ENCODE peak calls at places on chromosome 15, in six cellular contexts. E is upper lobe of left lung, W is T-helper 17 cell, J is GM23248, Z is H9, K is kidney. Q is an unnamed sample. For H3K9me3, the result is how much of the 10 kb centered on the place peaks cover.

GRCh38 chr15:40454904-40455391 is 14.2 kb downstream of the BAHD1 start:
- DNase-seq in K (no peak), J (peak), E (no peak), W (no peak), Z (no peak), Q (peak)

GRCh38 chr15:87033056-87033455 is 953.4 kb downstream of the AGBL1 start:
- DNase-seq in Z (no peak), W (no peak), J (peak), K (no peak), E (no peak), Q (no peak)

GRCh38 chr15:60853077-60853476 is 374.1 kb upstream of the ICE2 start:
- DNase-seq in W (no peak), E (no peak), Z (no peak), K (no peak), J (no peak), Q (no peak)

GRCh38 chr15:76327191-76328105 is 9.1 kb upstream of the ISL2 start:
- DNase-seq in E (no peak), K (no peak), J (no peak), W (no peak), Z (no peak), Q (peak)

GRCh38 chr15:52808441-52808840 is 18.3 kb upstream of the ONECUT1 start:
- DNase-seq in E (no peak), K (no peak), J (no peak), W (no peak), Z (no peak), Q (no peak)

GRCh38 chr15:58472821-58473581 is 41.2 kb downstream of the LIPC start:
- DNase-seq in J (no peak), K (no peak), Z (no peak), E (no peak), W (no peak), Q (peak)

GRCh38 chr15:87874896-87875661 is 381.5 kb downstream of the NTRK3 start:
- DNase-seq in K (peak), E (peak), Z (peak), J (peak), W (no peak), Q (no peak)

GRCh38 chr15:101251830-101252820 is at the start of gene CHSY1:
- DNase-seq in Z (peak), E (peak), J (peak), W (peak), K (peak), Q (peak)

GRCh38 chr15:33671456-33671855 is 296.8 kb upstream of the CHRM5 start:
- DNase-seq in J (no peak), W (no peak), K (no peak), Z (no peak), E (no peak), Q (no peak)

GRCh38 chr15:75452968-75453702 is 1.6 kb upstream of the SIN3A start:
- DNase-seq in K (peak), W (peak), J (peak), Z (peak), E (peak), Q (peak)

GRCh38 chr15:68487087-68487843 is 55.3 kb upstream of the ITGA11 start:
- DNase-seq in Z (no peak), E (no peak), K (no peak), J (peak), W (no peak), Q (peak)

GRCh38 chr15:41780266-41780665 is 6.0 kb downstream of the MAPKBP1 start:
- DNase-seq in W (no peak), Z (no peak), E (no peak), K (no peak), J (no peak), Q (no peak)

GRCh38 chr15:76239786-76240185 is 71.5 kb downstream of the ETFA start:
- DNase-seq in Z (no peak), W (no peak), J (peak), K (no peak), E (no peak), Q (no peak)

GRCh38 chr15:82851331-82851850 is 42.0 kb downstream of the WHAMM start:
- DNase-seq in K (no peak), J (no peak), Z (no peak), W (no peak), E (no peak), Q (no peak)

GRCh38 chr15:98266295-98266694 is 305.8 kb downstream of the ARRDC4 start:
- DNase-seq in E (no peak), J (no peak), W (no peak), Z (no peak), K (no peak), Q (no peak)

GRCh38 chr15:38782156-38782555 is 217.5 kb upstream of the RASGRP1 start:
- DNase-seq in K (no peak), J (no peak), Z (no peak), E (no peak), W (no peak), Q (no peak)

GRCh38 chr15:99996667-99997066 is 263.4 kb upstream of the LYSMD4 start:
- DNase-seq in Z (no peak), J (no peak), K (no peak), E (no peak), W (no peak), Q (no peak)

GRCh38 chr15:64017082-64017588 is 29.1 kb downstream of the DAPK2 start:
- DNase-seq in E (no peak), Z (no peak), J (peak), W (no peak), K (no peak), Q (peak)

GRCh38 chr15:38251726-38252480 is 733 bp upstream of the SPRED1 start:
- DNase-seq in K (peak), W (peak), Z (peak), J (peak), E (peak), Q (peak)

GRCh38 chr15:68106656-68107055 is 52.5 kb downstream of the PIAS1 start:
- DNase-seq in E (no peak), J (peak), Z (no peak), K (no peak), W (no peak), Q (no peak)

GRCh38 chr15:83064859-83065258 is 2.2 kb downstream of the BTBD1 start:
- DNase-seq in J (peak), K (no peak), Z (no peak), E (no peak), W (no peak), Q (no peak)

GRCh38 chr15:69340243-69340991 is 41.7 kb downstream of the PAQR5 start:
- DNase-seq in J (no peak), W (no peak), E (no peak), Z (no peak), K (no peak), Q (no peak)

GRCh38 chr15:68994149-68994548 is 20.3 kb upstream of the NOX5 start:
- DNase-seq in E (no peak), Z (no peak), J (peak), K (no peak), W (no peak), Q (peak)

GRCh38 chr15:53522878-53523455 is 236.5 kb downstream of the WDR72 start:
- DNase-seq in Z (no peak), J (no peak), K (no peak), W (no peak), E (no peak), Q (no peak)

GRCh38 chr15:33908396-33908795 is 59.9 kb upstream of the CHRM5 start:
- DNase-seq in J (peak), Z (no peak), W (no peak), E (no peak), K (no peak), Q (no peak)

GRCh38 chr15:50506121-50506520 is 40.3 kb downstream of the USP50 start:
- DNase-seq in E (no peak), W (no peak), Z (peak), J (no peak), K (no peak), Q (no peak)

GRCh38 chr15:75228787-75229186 is 27.1 kb downstream of the C15orf39 start:
- DNase-seq in W (no peak), Z (no peak), J (no peak), E (no peak), K (peak), Q (no peak)

GRCh38 chr15:47949815-47950214 is 171.0 kb upstream of the SLC24A5 start:
- DNase-seq in Z (no peak), W (no peak), J (no peak), K (no peak), E (no peak), Q (no peak)
- H3K9me3 ChIP-seq in Z (under half), W (under half), J (under half), K (under half), E (under half), Q (under half)

DNA sequence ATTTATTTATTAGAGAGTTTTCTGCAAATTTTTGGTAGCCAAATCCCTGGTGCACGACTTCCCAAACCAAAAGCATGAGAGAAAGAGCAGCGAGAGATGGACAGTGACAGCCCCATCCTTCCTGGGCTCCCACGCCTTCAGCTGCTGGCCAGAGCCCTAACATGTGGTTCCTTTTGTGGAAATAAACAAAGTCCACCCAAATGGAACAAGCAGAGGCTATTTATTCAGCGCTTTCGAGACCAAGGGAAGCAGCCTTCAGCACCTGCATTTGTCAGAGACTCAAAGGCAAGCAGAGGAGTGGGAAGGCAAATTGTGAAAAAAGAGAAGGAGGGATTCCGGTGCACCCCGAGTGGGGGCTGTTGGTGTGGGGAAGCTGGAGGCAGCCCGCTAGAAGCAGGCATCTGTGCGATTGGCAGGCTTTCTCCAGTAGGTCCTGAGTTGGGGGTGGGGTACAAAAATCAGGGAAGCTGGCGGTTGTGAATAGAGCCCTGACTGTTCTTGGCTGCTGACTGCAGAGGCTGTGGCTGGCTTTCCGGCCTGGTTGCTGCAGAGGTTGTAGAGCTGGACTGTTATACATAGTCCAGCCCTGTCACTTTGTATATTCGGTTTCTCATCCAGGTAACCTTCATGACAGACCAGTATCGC is 427.2 kb downstream of the OCA2 start:
- DNase-seq in K (no peak), W (no peak), E (no peak), J (no peak), Z (no peak), Q (no peak)
- H3K9me3 ChIP-seq in K (under half), W (under half), E (under half), J (under half), Z (under half), Q (under half)

DNA sequence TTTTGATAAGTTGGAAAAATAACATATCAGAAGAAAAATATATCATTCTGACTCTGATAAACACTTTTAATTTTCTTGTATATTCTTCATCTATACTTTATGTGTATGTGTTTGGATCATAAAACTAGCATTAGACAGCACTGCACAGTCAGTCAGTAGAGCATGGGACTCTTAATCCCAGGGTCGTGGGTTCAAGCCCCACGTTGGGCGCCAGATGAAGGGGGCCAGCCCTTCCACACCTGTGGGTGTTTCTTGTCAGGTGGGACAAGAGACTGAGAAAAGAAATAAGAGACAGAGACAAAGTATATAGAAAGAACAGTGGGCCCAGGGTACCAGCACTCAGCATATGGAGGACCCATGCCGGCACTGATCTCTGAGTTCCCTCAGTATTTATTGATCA is 546.0 kb upstream of the NR2F2 start:
- DNase-seq in J (no peak), E (no peak), W (no peak), K (no peak), Z (no peak), Q (no peak)
- H3K9me3 ChIP-seq in J (under half), E (under half), W (under half), K (under half), Z (under half), Q (under half)

GRCh38 chr15:25176991-25177954 is 222.5 kb downstream of the SNRPN start:
- DNase-seq in J (no peak), K (peak), W (peak), E (peak), Z (no peak), Q (no peak)
- H3K9me3 ChIP-seq in J (under half), K (under half), W (under half), E (under half), Z (half or more), Q (under half)

DNA sequence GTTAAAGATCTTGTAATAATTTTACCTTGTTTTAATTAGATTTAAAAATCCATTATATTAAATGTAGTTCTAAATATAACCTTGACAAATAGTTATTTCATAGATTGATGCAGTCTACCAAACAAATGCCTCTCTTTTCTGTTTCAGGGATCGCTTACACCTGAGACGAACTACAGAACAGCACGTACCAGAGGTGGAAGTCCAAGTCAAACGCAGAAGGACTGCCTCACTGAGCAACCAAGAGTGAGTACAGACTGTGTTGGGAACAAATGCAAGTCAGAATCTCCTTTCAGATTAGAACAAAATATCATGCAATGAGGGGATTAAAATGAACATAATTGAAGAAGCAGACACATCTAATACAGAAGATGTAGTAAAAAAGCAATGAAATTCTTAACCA is 7.2 kb downstream of the SNRPN start:
- DNase-seq in K (no peak), Z (no peak), E (no peak), J (no peak), W (no peak), Q (no peak)
- H3K9me3 ChIP-seq in K (under half), Z (under half), E (under half), J (under half), W (under half), Q (under half)

GRCh38 chr15:21262851-21263400 is 177.4 kb downstream of the POTEB3 start:
- DNase-seq in W (no peak), K (no peak), J (no peak), E (no peak), Z (no peak), Q (no peak)
- H3K9me3 ChIP-seq in W (under half), K (under half), J (under half), E (under half), Z (half or more), Q (under half)

GRCh38 chr15:66476535-66476934 is 21.0 kb downstream of the SNAPC5 start:
- DNase-seq in K (no peak), W (no peak), J (no peak), E (no peak), Z (no peak), Q (no peak)
- H3K9me3 ChIP-seq in K (under half), W (under half), J (under half), E (under half), Z (under half), Q (under half)

GRCh38 chr15:25241241-25241801 is 197.5 kb downstream of the UBE3A start:
- DNase-seq in W (peak), J (no peak), Z (no peak), E (no peak), K (no peak), Q (no peak)
- H3K9me3 ChIP-seq in W (under half), J (under half), Z (half or more), E (under half), K (under half), Q (under half)

GRCh38 chr15:95235033-95235432 is 1003.7 kb downstream of the MCTP2 start:
- DNase-seq in J (no peak), E (no peak), W (no peak), K (no peak), Z (no peak), Q (no peak)
- H3K9me3 ChIP-seq in J (under half), E (under half), W (under half), K (under half), Z (under half), Q (under half)

GRCh38 chr15:73540161-73540560 is 93.0 kb downstream of the NPTN start:
- DNase-seq in Z (no peak), E (no peak), K (no peak), J (peak), W (no peak), Q (no peak)

GRCh38 chr15:73538563-73539211 is 94.5 kb downstream of the NPTN start:
- DNase-seq in J (no peak), E (no peak), K (no peak), W (no peak), Z (no peak), Q (no peak)

GRCh38 chr15:73539726-73540125 is 93.5 kb downstream of the NPTN start:
- DNase-seq in K (no peak), W (no peak), J (no peak), Z (no peak), E (no peak), Q (no peak)

GRCh38 chr15:73538123-73538522 is 95.1 kb downstream of the NPTN start:
- DNase-seq in J (no peak), E (no peak), K (no peak), Z (no peak), W (no peak), Q (no peak)

DNA sequence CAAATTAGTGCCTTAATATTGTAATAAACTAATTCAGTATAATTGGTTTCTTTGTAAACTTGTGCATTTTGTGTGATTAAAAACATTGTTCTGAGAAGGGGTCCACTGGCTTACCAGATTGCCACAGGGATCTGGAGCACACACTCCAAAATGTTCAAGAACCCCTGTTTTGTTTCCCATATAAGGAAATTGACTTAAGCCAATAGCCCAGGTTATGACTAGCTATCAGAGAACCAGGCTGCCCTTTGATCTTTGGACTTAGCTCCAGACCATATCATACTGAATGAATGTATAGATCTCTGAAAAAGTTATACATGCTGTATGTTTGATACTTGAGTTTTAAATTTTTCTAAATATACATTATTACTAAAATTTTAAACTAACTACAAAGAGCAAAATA is 91.7 kb downstream of the NPTN start:
- DNase-seq in W (no peak), K (no peak), J (no peak), E (no peak), Z (no peak), Q (no peak)
- H3K9me3 ChIP-seq in W (under half), K (under half), J (under half), E (under half), Z (under half), Q (under half)

Q was measured in MG63.